ENCODE peak calls at places on chromosomes 6 and 20, in ten cellular contexts. C is RWPE1, S is NCI-H774, A is neuronal stem cell, V is GM12865, X is Right ventricle myocardium superior, N is PC-3, O is NCI-H2081, R is iris pigment epithelial cell, D is GM12891. B is an unnamed sample.

GRCh38 chr6:2376429-2377355 is 131.3 kb upstream of the GMDS start:
- DNase-seq in X (no peak), N (peak), C (peak), V (no peak), O (no peak), D (no peak), R (no peak), S (no peak), A (no peak), B (no peak)

GRCh38 chr20:61639200-61639599 is 387.1 kb downstream of the CDH4 start:
- DNase-seq in V (no peak), A (no peak), C (peak), D (no peak), S (no peak), N (no peak), O (no peak), R (peak), X (no peak), B (no peak)

GRCh38 chr6:1208876-1209275 is 103.0 kb upstream of the FOXQ1 start:
- DNase-seq in D (no peak), O (no peak), V (no peak), S (no peak), X (no peak), R (peak), N (peak), A (no peak), C (no peak), B (no peak)

GRCh38 chr6:147201885-147202515 is 2.2 kb upstream of the STXBP5 start:
- DNase-seq in D (no peak), O (peak), S (peak), X (no peak), R (peak), N (no peak), V (peak), A (no peak), C (no peak), B (peak)

GRCh38 chr6:90459225-90459758 is 127.6 kb downstream of the MAP3K7 start:
- DNase-seq in O (no peak), X (no peak), D (no peak), V (no peak), R (no peak), S (no peak), C (no peak), A (no peak), N (peak), B (peak)

GRCh38 chr6:121732641-121733040 is 297.2 kb downstream of the GJA1 start:
- DNase-seq in D (no peak), S (no peak), C (no peak), N (no peak), R (peak), X (no peak), V (no peak), O (no peak), A (no peak), B (no peak)

GRCh38 chr6:82877213-82878195 is 188.1 kb downstream of the UBE3D start:
- DNase-seq in O (no peak), R (no peak), D (no peak), S (no peak), V (no peak), N (peak), A (no peak), C (no peak), X (no peak), B (no peak)

GRCh38 chr20:6501061-6501460 is 266.4 kb upstream of the BMP2 start:
- DNase-seq in X (no peak), S (no peak), N (peak), D (no peak), A (no peak), V (no peak), C (peak), R (peak), O (no peak), B (peak)

GRCh38 chr20:11607047-11607446 is 310.6 kb upstream of the BTBD3 start:
- DNase-seq in O (no peak), R (no peak), C (no peak), X (no peak), S (no peak), N (no peak), V (no peak), A (no peak), D (no peak), B (no peak)

GRCh38 chr6:13554929-13555333 is 19.5 kb upstream of the SIRT5 start:
- DNase-seq in V (no peak), R (no peak), X (peak), N (no peak), S (no peak), A (no peak), D (no peak), C (no peak), O (no peak), B (no peak)

GRCh38 chr20:24950128-24950835 is 1.2 kb downstream of the CST7 start:
- DNase-seq in V (no peak), O (no peak), X (no peak), R (no peak), S (no peak), A (no peak), C (no peak), N (no peak), D (no peak), B (no peak)

GRCh38 chr6:44034931-44035345 is 92.3 kb downstream of the MRPL14 start:
- DNase-seq in O (no peak), S (no peak), N (peak), R (no peak), C (no peak), X (peak), A (no peak), V (no peak), D (no peak), B (no peak)

GRCh38 chr6:143514996-143515760 is 3.7 kb upstream of the FUCA2 start:
- DNase-seq in R (no peak), O (no peak), A (no peak), N (no peak), D (no peak), V (no peak), S (no peak), X (peak), C (no peak), B (no peak)

GRCh38 chr6:57302477-57302876 is 15.0 kb upstream of the PRIM2 start:
- DNase-seq in C (no peak), V (no peak), A (no peak), X (no peak), D (no peak), S (peak), O (no peak), R (peak), N (no peak), B (no peak)

GRCh38 chr20:61731363-61732181 is 334.1 kb downstream of the TAF4 start:
- DNase-seq in C (peak), V (no peak), D (no peak), O (no peak), X (peak), R (peak), A (no peak), N (peak), S (no peak), B (no peak)

GRCh38 chr20:53888951-53889350 is 181.4 kb downstream of the BCAS1 start:
- DNase-seq in A (no peak), S (no peak), O (no peak), N (no peak), V (no peak), C (no peak), X (no peak), D (no peak), R (no peak), B (no peak)

GRCh38 chr6:52612336-52613096 is 35.7 kb upstream of the TRAM2 start:
- DNase-seq in N (peak), R (peak), C (no peak), A (no peak), S (no peak), D (no peak), X (no peak), O (no peak), V (no peak), B (no peak)

B was measured in MV-4-11.